ENCODE peak calls at places on chromosomes 3 and 15, in six cellular contexts. One of them, this sample, is unnamed. For H3K9me3, the result is how much of the 10 kb centered on the place peaks cover.

GRCh38 chr15:95845862-95846515 is 484.5 kb upstream of the NR2F2 start:
- DNase-seq in tibial nerve: peak
- DNase-seq in GM23248: no peak
- DNase-seq in right cardiac atrium: peak
- DNase-seq in thoracic aorta: no peak
- DNase-seq in WERI-Rb-1: no peak
- DNase-seq in this sample: no peak

GRCh38 chr15:48880070-48880634 is 2.2 kb downstream of the EID1 start:
- DNase-seq in tibial nerve: no peak
- DNase-seq in GM23248: no peak
- DNase-seq in right cardiac atrium: no peak
- DNase-seq in thoracic aorta: no peak
- DNase-seq in WERI-Rb-1: no peak
- DNase-seq in this sample: no peak

GRCh38 chr3:16290007-16290826 is 25.2 kb downstream of the OXNAD1 start:
- DNase-seq in tibial nerve: no peak
- DNase-seq in GM23248: peak
- DNase-seq in right cardiac atrium: no peak
- DNase-seq in thoracic aorta: no peak
- DNase-seq in WERI-Rb-1: peak
- DNase-seq in this sample: no peak

GRCh38 chr3:65245133-65246076 is 557.6 kb upstream of the ADAMTS9 start:
- DNase-seq in tibial nerve: no peak
- DNase-seq in GM23248: peak
- DNase-seq in right cardiac atrium: no peak
- DNase-seq in thoracic aorta: no peak
- DNase-seq in WERI-Rb-1: no peak
- DNase-seq in this sample: no peak

GRCh38 chr3:116469546-116469945 is 24.3 kb upstream of the LSAMP start:
- DNase-seq in tibial nerve: no peak
- DNase-seq in GM23248: no peak
- DNase-seq in right cardiac atrium: no peak
- DNase-seq in thoracic aorta: no peak
- DNase-seq in WERI-Rb-1: no peak
- DNase-seq in this sample: no peak

GRCh38 chr15:50328116-50328515 is 26.9 kb downstream of the GABPB1 start:
- DNase-seq in tibial nerve: no peak
- DNase-seq in GM23248: no peak
- DNase-seq in right cardiac atrium: no peak
- DNase-seq in thoracic aorta: no peak
- DNase-seq in WERI-Rb-1: no peak
- DNase-seq in this sample: no peak

GRCh38 chr15:101020451-101020850 is 101.3 kb downstream of the LRRK1 start:
- DNase-seq in tibial nerve: no peak
- DNase-seq in GM23248: no peak
- DNase-seq in right cardiac atrium: no peak
- DNase-seq in thoracic aorta: no peak
- DNase-seq in WERI-Rb-1: no peak
- DNase-seq in this sample: no peak

GRCh38 chr3:172987268-172987667 is 153.8 kb downstream of the SPATA16 start:
- DNase-seq in tibial nerve: no peak
- DNase-seq in GM23248: no peak
- DNase-seq in right cardiac atrium: no peak
- DNase-seq in thoracic aorta: no peak
- DNase-seq in WERI-Rb-1: peak
- DNase-seq in this sample: no peak

GRCh38 chr15:88187195-88187594 is 69.3 kb downstream of the NTRK3 start:
- DNase-seq in tibial nerve: no peak
- DNase-seq in GM23248: peak
- DNase-seq in right cardiac atrium: no peak
- DNase-seq in thoracic aorta: no peak
- DNase-seq in WERI-Rb-1: no peak
- DNase-seq in this sample: no peak

GRCh38 chr15:65519781-65520299 is 2.4 kb upstream of the DPP8 start:
- DNase-seq in tibial nerve: no peak
- DNase-seq in GM23248: no peak
- DNase-seq in right cardiac atrium: no peak
- DNase-seq in thoracic aorta: no peak
- DNase-seq in WERI-Rb-1: no peak
- DNase-seq in this sample: no peak
- H3K4me3 ChIP-seq in tibial nerve: no peak
- H3K4me3 ChIP-seq in GM23248: no peak
- H3K4me3 ChIP-seq in right cardiac atrium: no peak
- H3K4me3 ChIP-seq in thoracic aorta: no peak
- H3K4me3 ChIP-seq in WERI-Rb-1: no peak
- H3K4me3 ChIP-seq in this sample: no peak

GRCh38 chr3:113243071-113243470 is 31.7 kb downstream of the BOC start:
- DNase-seq in tibial nerve: no peak
- DNase-seq in GM23248: no peak
- DNase-seq in right cardiac atrium: no peak
- DNase-seq in thoracic aorta: no peak
- DNase-seq in WERI-Rb-1: no peak
- DNase-seq in this sample: no peak

GRCh38 chr3:113242091-113242581 is 30.8 kb downstream of the BOC start:
- DNase-seq in tibial nerve: no peak
- DNase-seq in GM23248: peak
- DNase-seq in right cardiac atrium: no peak
- DNase-seq in thoracic aorta: no peak
- DNase-seq in WERI-Rb-1: peak
- DNase-seq in this sample: no peak

GRCh38 chr3:113243846-113244245 is 32.5 kb downstream of the BOC start:
- DNase-seq in tibial nerve: no peak
- DNase-seq in GM23248: no peak
- DNase-seq in right cardiac atrium: no peak
- DNase-seq in thoracic aorta: no peak
- DNase-seq in WERI-Rb-1: peak
- DNase-seq in this sample: no peak

GRCh38 chr3:113240841-113241240 is 29.5 kb downstream of the BOC start:
- DNase-seq in tibial nerve: no peak
- DNase-seq in GM23248: no peak
- DNase-seq in right cardiac atrium: no peak
- DNase-seq in thoracic aorta: no peak
- DNase-seq in WERI-Rb-1: no peak
- DNase-seq in this sample: no peak

DNA sequence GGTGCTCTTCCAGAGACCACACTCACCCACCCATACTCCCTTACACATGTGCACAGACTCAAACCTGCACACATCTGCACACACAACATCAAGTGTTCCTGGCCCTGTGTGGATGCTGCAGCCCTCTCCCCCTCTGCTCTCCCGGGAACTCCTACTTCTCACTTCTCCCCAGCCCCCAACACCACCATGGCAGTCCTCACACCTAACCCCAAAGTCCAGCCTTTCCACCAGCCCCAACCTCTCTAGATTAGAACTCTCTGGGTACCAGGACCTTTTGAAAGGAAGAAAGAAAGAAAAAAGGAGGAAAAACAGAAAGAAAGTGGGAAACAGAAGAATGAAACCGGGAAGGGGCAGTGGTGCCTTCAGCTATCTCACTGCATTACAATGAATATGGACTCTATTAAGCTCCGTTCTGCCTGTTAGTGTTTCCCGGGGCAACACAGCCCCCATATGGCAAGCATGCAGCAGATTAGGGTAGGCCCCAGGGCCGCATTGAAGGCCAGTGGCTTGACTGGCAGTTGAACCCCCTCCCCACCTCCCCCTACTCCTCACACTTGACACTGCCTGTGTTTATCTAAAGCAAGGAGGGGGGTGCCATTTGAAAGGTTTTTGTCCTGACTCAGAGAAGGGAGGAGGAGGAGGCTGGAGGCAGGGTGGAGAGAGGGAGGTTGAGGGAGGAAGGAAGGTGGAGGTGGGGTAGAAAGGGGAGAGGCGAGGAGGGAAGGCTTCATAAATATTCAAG is 30.1 kb downstream of the BOC start:
- DNase-seq in tibial nerve: no peak
- DNase-seq in GM23248: peak
- DNase-seq in right cardiac atrium: no peak
- DNase-seq in thoracic aorta: no peak
- DNase-seq in WERI-Rb-1: peak
- DNase-seq in this sample: no peak
- H3K27ac ChIP-seq in tibial nerve: peak
- H3K27ac ChIP-seq in GM23248: peak
- H3K27ac ChIP-seq in right cardiac atrium: peak
- H3K27ac ChIP-seq in thoracic aorta: no peak
- H3K27ac ChIP-seq in WERI-Rb-1: peak
- H3K27ac ChIP-seq in this sample: no peak

GRCh38 chr3:51391075-51391565 is at the start of gene RBM15B:
- DNase-seq in tibial nerve: peak
- DNase-seq in GM23248: peak
- DNase-seq in right cardiac atrium: peak
- DNase-seq in thoracic aorta: peak
- DNase-seq in WERI-Rb-1: peak
- DNase-seq in this sample: peak
- H3K9me3 ChIP-seq in tibial nerve: under half
- H3K9me3 ChIP-seq in GM23248: under half
- H3K9me3 ChIP-seq in right cardiac atrium: under half
- H3K9me3 ChIP-seq in thoracic aorta: under half
- H3K9me3 ChIP-seq in WERI-Rb-1: under half
- H3K9me3 ChIP-seq in this sample: under half

DNA sequence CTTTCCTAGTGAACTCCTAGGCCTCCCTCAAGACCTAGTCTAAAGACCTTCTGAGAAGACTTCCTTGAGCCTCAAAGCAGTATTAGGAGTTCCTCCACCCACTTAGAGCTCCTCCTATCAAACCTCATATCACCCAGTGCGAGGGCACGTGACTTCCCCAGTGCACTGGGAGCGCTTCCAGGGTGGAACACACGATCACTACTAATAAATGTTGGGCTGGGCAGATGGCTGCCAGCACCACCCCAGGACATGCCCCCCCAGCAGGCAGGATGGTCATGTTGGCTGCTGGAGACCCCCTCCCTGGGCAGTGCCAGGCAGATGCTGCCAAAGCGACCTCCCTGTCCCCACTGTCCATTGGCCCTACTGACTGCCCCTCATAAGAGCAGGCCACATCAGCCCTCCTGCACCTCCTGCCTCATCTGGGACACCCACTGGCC is 8.5 kb upstream of the PLXND1 start:
- DNase-seq in tibial nerve: peak
- DNase-seq in GM23248: peak
- DNase-seq in right cardiac atrium: peak
- DNase-seq in thoracic aorta: no peak
- DNase-seq in WERI-Rb-1: no peak
- DNase-seq in this sample: peak
- H3K4me3 ChIP-seq in tibial nerve: no peak
- H3K4me3 ChIP-seq in GM23248: no peak
- H3K4me3 ChIP-seq in right cardiac atrium: no peak
- H3K4me3 ChIP-seq in thoracic aorta: no peak
- H3K4me3 ChIP-seq in WERI-Rb-1: no peak
- H3K4me3 ChIP-seq in this sample: no peak

DNA sequence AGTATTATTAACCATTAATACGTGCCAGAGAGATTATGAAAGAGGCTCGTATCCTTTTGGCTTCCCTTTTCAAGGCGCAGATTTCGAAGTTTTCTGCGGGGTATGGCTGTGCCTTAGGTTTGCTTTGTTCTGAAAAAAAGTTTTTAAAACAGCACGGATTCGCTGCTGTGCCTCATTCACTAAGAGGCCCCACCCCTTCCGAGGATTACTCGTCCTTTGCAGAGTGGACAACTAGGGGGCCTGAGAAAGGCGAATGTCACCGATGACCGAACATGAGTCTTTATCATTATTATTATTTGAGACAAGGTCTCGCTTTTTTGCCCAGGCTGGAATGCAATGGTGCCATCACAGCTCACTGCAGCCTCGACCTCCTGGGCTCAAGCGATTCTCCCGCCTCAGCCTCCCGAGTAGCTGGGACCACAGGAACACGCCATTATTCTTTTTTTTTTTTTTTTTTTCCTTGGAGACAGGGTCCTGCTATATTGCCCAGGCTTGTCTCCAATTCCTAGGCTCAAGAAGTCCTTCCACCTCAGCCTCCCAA is 684 bp upstream of the RPS27L start:
- DNase-seq in tibial nerve: no peak
- DNase-seq in GM23248: peak
- DNase-seq in right cardiac atrium: peak
- DNase-seq in thoracic aorta: peak
- DNase-seq in WERI-Rb-1: peak
- DNase-seq in this sample: no peak
- H3K27ac ChIP-seq in tibial nerve: peak
- H3K27ac ChIP-seq in GM23248: peak
- H3K27ac ChIP-seq in right cardiac atrium: peak
- H3K27ac ChIP-seq in thoracic aorta: peak
- H3K27ac ChIP-seq in WERI-Rb-1: peak
- H3K27ac ChIP-seq in this sample: peak

DNA sequence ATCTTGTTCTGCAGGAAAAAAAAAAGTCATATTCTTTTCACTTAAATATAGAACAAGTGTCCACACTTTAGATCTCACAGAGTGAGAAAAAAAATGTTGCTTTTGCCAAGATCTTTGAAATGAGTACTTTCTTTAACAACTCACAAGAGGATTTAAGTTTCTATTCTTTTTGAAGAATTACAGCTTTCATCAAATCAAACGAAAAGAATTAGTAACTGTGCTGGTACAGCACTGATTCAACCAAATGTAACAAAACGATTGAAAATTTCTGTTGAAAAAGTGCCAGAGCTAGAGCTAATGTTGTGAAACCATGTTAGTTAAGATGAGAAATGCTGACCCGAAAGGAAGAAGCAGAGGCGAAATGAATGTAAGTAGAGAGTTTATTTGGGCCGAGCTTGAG is 300.2 kb downstream of the GABRB3 start:
- DNase-seq in tibial nerve: no peak
- DNase-seq in GM23248: no peak
- DNase-seq in right cardiac atrium: no peak
- DNase-seq in thoracic aorta: no peak
- DNase-seq in WERI-Rb-1: no peak
- DNase-seq in this sample: no peak
- H3K9me3 ChIP-seq in tibial nerve: under half
- H3K9me3 ChIP-seq in GM23248: under half
- H3K9me3 ChIP-seq in right cardiac atrium: under half
- H3K9me3 ChIP-seq in thoracic aorta: under half
- H3K9me3 ChIP-seq in WERI-Rb-1: under half
- H3K9me3 ChIP-seq in this sample: under half